ENCODE peak calls at places on chromosomes 6 and 20, in five cellular contexts. A is foreskin fibroblast, S is GM10248, U is glutamatergic neuron, N is astrocyte of the spinal cord. K is an unnamed sample.

GRCh38 chr6:155248021-155249001 is 15.5 kb upstream of the CLDN20 start:
- DNase-seq in S (peak), A (peak), U (peak), N (peak), K (peak)

GRCh38 chr20:2349801-2350200 is 30.9 kb upstream of the TGM6 start:
- DNase-seq in S (no peak), U (no peak), N (no peak), A (no peak), K (peak)

GRCh38 chr20:59084041-59084841 is 41.7 kb upstream of the PRELID3B start:
- DNase-seq in U (no peak), S (no peak), A (no peak), N (no peak), K (no peak)

GRCh38 chr20:9021699-9022098 is 47.2 kb upstream of the PLCB4 start:
- DNase-seq in U (no peak), S (no peak), A (peak), N (peak), K (no peak)

GRCh38 chr6:166237611-166238010 is 70.0 kb upstream of the TBXT start:
- DNase-seq in S (no peak), N (no peak), U (no peak), A (no peak), K (peak)

GRCh38 chr6:12238191-12238590 is 52.0 kb upstream of the EDN1 start:
- DNase-seq in U (no peak), N (no peak), S (no peak), A (no peak), K (no peak)

GRCh38 chr20:21004386-21005076 is 101.6 kb downstream of the LINC00237 start:
- DNase-seq in N (no peak), U (no peak), A (no peak), S (no peak), K (no peak)

GRCh38 chr6:30378290-30378937 is 33.5 kb downstream of the RPP21 start:
- DNase-seq in A (no peak), S (no peak), N (peak), U (no peak), K (no peak)

GRCh38 chr20:46289416-46289815 is 18.9 kb downstream of the CDH22 start:
- DNase-seq in S (no peak), U (no peak), N (no peak), A (no peak), K (no peak)

GRCh38 chr6:139820191-139820590 is 445.7 kb upstream of the CITED2 start:
- DNase-seq in N (peak), S (no peak), U (no peak), A (peak), K (peak)

GRCh38 chr6:106804238-106805016 is 170.1 kb downstream of the CD24 start:
- DNase-seq in S (no peak), N (no peak), U (no peak), A (no peak), K (no peak)

GRCh38 chr20:38277285-38277684 is 16.8 kb upstream of the KIAA1755 start:
- DNase-seq in A (no peak), U (no peak), N (no peak), S (no peak), K (no peak)

GRCh38 chr20:51354191-51354768 is 188.2 kb downstream of the NFATC2 start:
- DNase-seq in N (peak), A (peak), S (no peak), U (no peak), K (no peak)

GRCh38 chr6:44104661-44105060 is 22.6 kb downstream of the MRPL14 start:
- DNase-seq in S (no peak), A (no peak), N (no peak), U (no peak), K (no peak)

GRCh38 chr6:168906251-168906845 is 347.3 kb downstream of the THBS2 start:
- DNase-seq in N (no peak), S (no peak), U (no peak), A (no peak), K (no peak)

GRCh38 chr20:25739615-25740320 is 43.1 kb upstream of the ZNF337 start:
- DNase-seq in N (peak), U (no peak), S (no peak), A (peak), K (no peak)

GRCh38 chr20:9070304-9070703 is 1.4 kb downstream of the PLCB4 start:
- DNase-seq in S (no peak), U (no peak), N (no peak), A (no peak), K (no peak)

GRCh38 chr6:90393232-90393884 is 96.7 kb upstream of the BACH2 start:
- DNase-seq in U (peak), A (peak), N (peak), S (peak), K (peak)

GRCh38 chr6:81105998-81106397 is 646.5 kb downstream of the TENT5A start:
- DNase-seq in A (no peak), U (no peak), N (no peak), S (no peak), K (peak)
- TF ChIP-seq CTCF in A (no peak), U (no peak), N (no peak), S (no peak), K (peak)

GRCh38 chr20:57051096-57051495 is 215.3 kb downstream of the BMP7 start:
- DNase-seq in U (no peak), S (no peak), A (no peak), N (no peak), K (no peak)

GRCh38 chr20:57049298-57049697 is 217.1 kb downstream of the BMP7 start:
- DNase-seq in U (no peak), A (no peak), N (no peak), S (no peak), K (no peak)

GRCh38 chr20:57043669-57044268 is 222.7 kb downstream of the BMP7 start:
- DNase-seq in N (no peak), S (no peak), U (no peak), A (no peak), K (no peak)

GRCh38 chr20:57048027-57048869 is 218.2 kb downstream of the BMP7 start:
- DNase-seq in S (peak), A (peak), U (peak), N (peak), K (peak)

DNA sequence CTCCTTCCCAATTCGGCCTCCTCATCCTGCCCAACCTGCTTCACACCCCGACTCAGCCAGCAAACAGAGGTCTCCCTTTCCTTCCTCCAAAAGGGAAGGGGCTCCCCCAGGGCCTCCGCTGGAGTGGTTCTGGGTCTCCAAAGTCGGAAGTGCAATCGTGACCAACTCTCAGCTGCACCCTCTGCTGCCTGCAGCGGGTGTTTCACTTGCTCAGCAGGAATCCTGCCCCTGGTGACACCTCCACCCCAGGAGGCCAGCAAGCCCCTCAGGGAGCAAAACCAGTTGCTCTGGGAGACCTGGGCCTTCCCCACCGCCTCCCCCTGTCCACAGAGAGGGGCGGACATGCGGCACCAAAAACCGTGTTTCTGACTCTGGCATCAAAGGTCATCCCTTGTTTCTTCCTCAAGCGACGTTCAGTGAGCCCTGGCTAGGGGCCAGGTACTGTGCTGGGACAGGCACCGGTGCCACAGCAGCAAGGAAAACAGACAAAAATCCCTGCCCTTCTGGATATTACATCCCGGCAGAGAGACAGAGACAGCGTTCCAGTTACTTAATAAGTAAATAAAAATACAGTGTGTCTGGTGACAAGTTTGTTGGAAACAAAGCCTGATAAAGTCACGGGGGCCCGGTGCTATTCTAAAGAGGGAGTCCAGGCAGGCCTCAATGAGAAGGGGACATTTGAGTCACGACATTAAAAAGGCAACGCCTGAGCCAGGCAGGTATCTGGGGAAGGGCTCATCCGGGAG is 219.0 kb downstream of the BMP7 start:
- DNase-seq in A (no peak), S (no peak), N (no peak), U (peak), K (no peak)
- TF ChIP-seq CTCF in A (peak), S (no peak), N (no peak), U (no peak), K (peak)

DNA sequence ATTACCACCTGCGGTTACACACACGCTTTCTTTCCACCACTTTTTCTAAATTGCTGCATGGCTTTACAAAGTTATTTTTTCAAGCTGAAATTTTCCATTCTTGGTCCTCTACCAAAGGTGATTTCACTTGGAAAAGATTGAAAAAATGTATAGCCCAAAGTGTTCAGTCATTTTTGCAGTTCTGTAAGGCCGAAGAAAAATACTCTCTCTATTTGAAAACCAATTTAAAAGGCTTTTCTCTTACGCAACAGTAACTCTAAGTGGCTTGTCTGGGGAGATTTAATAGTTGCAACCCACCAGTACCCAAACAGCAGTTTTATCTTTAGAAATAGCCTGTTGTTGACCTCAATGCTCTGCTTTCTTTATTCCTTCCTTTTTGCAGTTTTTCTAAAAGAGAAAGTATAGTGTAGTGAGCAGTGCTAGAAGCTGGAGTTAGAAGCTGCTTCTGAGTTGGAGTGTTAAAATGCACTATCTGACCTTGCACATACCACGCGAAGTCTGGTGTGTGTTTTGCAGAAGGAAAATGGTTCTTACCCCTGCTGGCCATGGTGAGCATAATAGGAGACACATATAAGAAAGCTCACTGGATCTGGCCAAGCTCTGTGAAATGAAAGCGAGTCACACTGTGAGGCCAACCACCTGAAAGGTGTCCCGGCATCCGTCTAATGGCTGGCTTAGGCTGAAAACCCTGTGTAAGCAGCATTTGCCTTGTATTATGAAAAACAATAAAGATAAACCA is 271.6 kb upstream of the PRND start:
- DNase-seq in A (no peak), N (peak), S (no peak), U (no peak), K (peak)
- TF ChIP-seq CTCF in A (peak), N (peak), S (no peak), U (no peak), K (peak)

DNA sequence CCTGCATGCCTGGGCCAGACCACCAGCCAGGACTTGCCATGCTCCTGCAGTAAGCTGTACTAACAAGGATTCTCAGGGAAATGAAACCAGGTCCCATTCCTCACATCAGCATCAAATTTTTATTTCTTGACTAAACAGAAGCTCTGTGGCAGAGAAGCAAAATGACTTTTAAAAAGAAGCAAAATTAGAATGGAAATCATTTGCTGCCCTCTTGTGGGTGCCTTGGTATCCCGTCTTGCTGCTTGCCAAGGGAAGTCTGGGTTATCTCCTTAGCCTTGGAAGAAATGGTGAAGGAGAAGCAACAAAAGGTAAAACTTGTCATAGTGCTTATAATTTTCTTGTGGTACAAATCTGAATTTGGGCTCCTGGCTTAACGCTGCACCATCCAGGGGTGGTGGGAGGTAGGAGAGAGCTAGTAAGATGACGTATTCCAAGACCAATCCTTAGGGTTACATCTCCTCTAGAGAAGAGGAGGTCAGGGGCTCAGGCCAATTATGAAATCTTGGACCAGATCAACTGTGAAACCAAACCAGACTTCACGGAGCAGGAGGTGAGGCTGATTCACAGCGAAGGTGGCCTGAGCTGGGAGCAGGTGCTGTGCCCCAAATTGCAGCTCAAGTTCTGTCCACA is 107.5 kb downstream of the FAXC start:
- DNase-seq in A (peak), U (peak), N (peak), S (peak), K (peak)
- TF ChIP-seq CTCF in A (peak), U (peak), N (peak), S (peak), K (peak)

K was measured in AG10803.